ENCODE peak calls at places on chromosomes 4 and X, in six cellular contexts. S, O, M, F, D and U are unnamed samples.

GRCh38 chr4:8110071-8110986 is 48.3 kb downstream of the ABLIM2 start:
- DNase-seq in D (no peak), M (no peak), S (peak; percentile 25), O (no peak), F (peak; percentile 34), U (peak; percentile 55)

GRCh38 chrX:47129879-47130358 is 14.6 kb downstream of the NDUFB11 start:
- DNase-seq in O (peak; percentile 16), M (no peak), F (no peak), S (peak; percentile 39), D (no peak), U (no peak)

GRCh38 chr4:139666735-139667266 is 1.2 kb downstream of the MGST2 start:
- DNase-seq in M (no peak), D (peak; percentile 36), S (no peak), O (peak; percentile 52), F (peak; percentile 71), U (no peak)

GRCh38 chrX:1661048-1661921 is 46.4 kb downstream of the ASMT start:
- DNase-seq in S (no peak), F (no peak), D (no peak), M (peak; percentile 81), O (no peak), U (peak; percentile 87)

GRCh38 chr4:176123710-176124407 is 58.2 kb downstream of the WDR17 start:
- DNase-seq in F (peak; percentile 45), D (no peak), O (peak; percentile 35), M (no peak), S (peak; percentile 43), U (no peak)

GRCh38 chr4:163200950-163201349 is 34.3 kb upstream of the NAF1 start:
- DNase-seq in S (no peak), M (no peak), O (no peak), F (no peak), D (no peak), U (no peak)

GRCh38 chr4:17771284-17771908 is 10.0 kb downstream of the FAM184B start:
- DNase-seq in D (peak; percentile 22), F (peak; percentile 22), O (no peak), S (no peak), M (no peak), U (no peak)

GRCh38 chr4:20987191-20987590 is 286.9 kb downstream of the PACRGL start:
- DNase-seq in F (peak; percentile 7), O (no peak), S (no peak), M (no peak), D (no peak), U (no peak)

GRCh38 chr4:126451237-126451885 is 1136.6 kb downstream of the FAT4 start:
- DNase-seq in M (no peak), S (peak; percentile 63), D (no peak), O (peak; percentile 67), F (no peak), U (no peak)

GRCh38 chr4:133148690-133149363 is at the start of gene PCDH10:
- DNase-seq in M (no peak), O (peak; percentile 78), F (no peak), S (peak; percentile 91), D (no peak), U (peak; percentile 84)

GRCh38 chr4:148062301-148062950 is 330.5 kb downstream of the ARHGAP10 start:
- DNase-seq in O (no peak), F (no peak), D (no peak), S (no peak), M (no peak), U (no peak)

GRCh38 chr4:75985116-75985515 is 5.6 kb downstream of the SDAD1 start:
- DNase-seq in O (peak; percentile 99), S (peak; percentile 96), M (no peak), D (no peak), F (peak; percentile 14), U (no peak)

GRCh38 chr4:188107931-188108843 is 1.2 kb downstream of the TRIML2 start:
- DNase-seq in F (peak; percentile 57), M (no peak), S (peak; percentile 1), D (no peak), O (peak; percentile 36), U (no peak)

GRCh38 chrX:154730271-154730883 is 20.5 kb downstream of the GAB3 start:
- DNase-seq in F (peak; percentile 93), O (peak; percentile 78), M (no peak), S (peak; percentile 72), D (no peak), U (no peak)

GRCh38 chr4:139085141-139085540 is 69.6 kb downstream of the NOCT start:
- DNase-seq in O (peak; percentile 45), M (peak; percentile 13), S (peak; percentile 57), D (no peak), F (peak; percentile 29), U (no peak)

GRCh38 chr4:57080781-57081650 is 29.2 kb downstream of the IGFBP7 start:
- DNase-seq in F (peak; percentile 85), O (peak; percentile 85), S (peak; percentile 83), D (no peak), M (no peak), U (no peak)

GRCh38 chrX:53223955-53224859 is 800 bp downstream of the KDM5C start:
- DNase-seq in F (peak; percentile 66), S (peak; percentile 79), M (peak; percentile 33), D (no peak), O (peak; percentile 88), U (no peak)

GRCh38 chr4:168480991-168481588 is 798 bp upstream of the DDX60L start:
- DNase-seq in D (no peak), M (peak; percentile 75), S (peak; percentile 86), F (peak; percentile 81), O (peak; percentile 84), U (no peak)

GRCh38 chr4:73740353-73740778 is at the start of gene CXCL8:
- DNase-seq in M (no peak), F (peak; percentile 99), S (peak; percentile 83), O (peak; percentile 88), D (no peak), U (peak; percentile 70)

GRCh38 chr4:87698394-87698793 is 48.3 kb downstream of the DMP1 start:
- DNase-seq in F (peak; percentile 13), M (no peak), O (no peak), D (no peak), S (peak; percentile 7), U (no peak)

GRCh38 chrX:3393168-3393567 is 46.7 kb upstream of the MXRA5 start:
- DNase-seq in O (no peak), F (no peak), D (no peak), M (no peak), S (peak; percentile 54), U (no peak)

GRCh38 chr4:140343303-140343702 is 30.1 kb upstream of the SCOC start:
- DNase-seq in D (no peak), F (peak; percentile 68), O (no peak), S (no peak), M (no peak), U (no peak)

GRCh38 chr4:75995727-75996126 is 5.0 kb upstream of the SDAD1 start:
- DNase-seq in S (peak; percentile 76), O (peak; percentile 66), F (peak; percentile 66), D (no peak), M (peak; percentile 54), U (no peak)

GRCh38 chrX:50813843-50814661 is at the start of gene SHROOM4:
- DNase-seq in S (peak; percentile 76), D (no peak), M (no peak), O (peak; percentile 48), F (no peak), U (peak; percentile 73)